ENCODE peak calls at places on chromosomes 11 and 22, in four cellular contexts. One of them, this sample, is unnamed.

GRCh38 chr11:67504023-67504949 is 877 bp downstream of the PITPNM1 start:
- DNase-seq in ecto neural progenitor cell: peak; percentile 69
- DNase-seq in stimulated activated CD4-positive, alpha-beta T cell treated with anti-CD3 and anti-CD28 coated beads, Interleukin-1b, Interleukin-23, amount 100 ng/mL, for 48 hours: no peak
- DNase-seq in GM23248: peak; percentile 67
- DNase-seq in this sample: peak; percentile 54

GRCh38 chr11:122285444-122285843 is 169.4 kb upstream of the BLID start:
- DNase-seq in ecto neural progenitor cell: no peak
- DNase-seq in stimulated activated CD4-positive, alpha-beta T cell treated with anti-CD3 and anti-CD28 coated beads, Interleukin-1b, Interleukin-23, amount 100 ng/mL, for 48 hours: no peak
- DNase-seq in GM23248: no peak
- DNase-seq in this sample: no peak

GRCh38 chr22:41449321-41449720 is 2.7 kb upstream of the TOB2 start:
- DNase-seq in ecto neural progenitor cell: no peak
- DNase-seq in stimulated activated CD4-positive, alpha-beta T cell treated with anti-CD3 and anti-CD28 coated beads, Interleukin-1b, Interleukin-23, amount 100 ng/mL, for 48 hours: no peak
- DNase-seq in GM23248: peak; percentile 32
- DNase-seq in this sample: no peak

GRCh38 chr11:37370817-37371216 is 772.8 kb upstream of the RAG2 start:
- DNase-seq in ecto neural progenitor cell: no peak
- DNase-seq in stimulated activated CD4-positive, alpha-beta T cell treated with anti-CD3 and anti-CD28 coated beads, Interleukin-1b, Interleukin-23, amount 100 ng/mL, for 48 hours: no peak
- DNase-seq in GM23248: no peak
- DNase-seq in this sample: no peak

GRCh38 chr22:19888131-19888746 is 33.6 kb upstream of the GNB1L start:
- DNase-seq in ecto neural progenitor cell: no peak
- DNase-seq in stimulated activated CD4-positive, alpha-beta T cell treated with anti-CD3 and anti-CD28 coated beads, Interleukin-1b, Interleukin-23, amount 100 ng/mL, for 48 hours: no peak
- DNase-seq in GM23248: no peak
- DNase-seq in this sample: no peak

GRCh38 chr22:27507066-27507715 is 294.4 kb downstream of the MN1 start:
- DNase-seq in ecto neural progenitor cell: no peak
- DNase-seq in stimulated activated CD4-positive, alpha-beta T cell treated with anti-CD3 and anti-CD28 coated beads, Interleukin-1b, Interleukin-23, amount 100 ng/mL, for 48 hours: no peak
- DNase-seq in GM23248: peak; percentile 21
- DNase-seq in this sample: no peak

GRCh38 chr11:100188137-100188783 is 498.8 kb upstream of the ARHGAP42 start:
- DNase-seq in ecto neural progenitor cell: no peak
- DNase-seq in stimulated activated CD4-positive, alpha-beta T cell treated with anti-CD3 and anti-CD28 coated beads, Interleukin-1b, Interleukin-23, amount 100 ng/mL, for 48 hours: no peak
- DNase-seq in GM23248: no peak
- DNase-seq in this sample: no peak

GRCh38 chr22:21450320-21450831 is 16.8 kb upstream of the TMEM191C start:
- DNase-seq in ecto neural progenitor cell: no peak
- DNase-seq in stimulated activated CD4-positive, alpha-beta T cell treated with anti-CD3 and anti-CD28 coated beads, Interleukin-1b, Interleukin-23, amount 100 ng/mL, for 48 hours: no peak
- DNase-seq in GM23248: no peak
- DNase-seq in this sample: no peak

GRCh38 chr11:266676-267439 is 11.3 kb upstream of the NLRP6 start:
- DNase-seq in ecto neural progenitor cell: peak; percentile 29
- DNase-seq in stimulated activated CD4-positive, alpha-beta T cell treated with anti-CD3 and anti-CD28 coated beads, Interleukin-1b, Interleukin-23, amount 100 ng/mL, for 48 hours: no peak
- DNase-seq in GM23248: peak; percentile 18
- DNase-seq in this sample: peak; percentile 38

GRCh38 chr22:46088541-46089311 is 61.6 kb upstream of the PPARA start:
- DNase-seq in ecto neural progenitor cell: no peak
- DNase-seq in stimulated activated CD4-positive, alpha-beta T cell treated with anti-CD3 and anti-CD28 coated beads, Interleukin-1b, Interleukin-23, amount 100 ng/mL, for 48 hours: no peak
- DNase-seq in GM23248: peak; percentile 91
- DNase-seq in this sample: no peak

GRCh38 chr11:124402326-124402922 is 3.6 kb upstream of the OR8B3 start:
- DNase-seq in ecto neural progenitor cell: peak; percentile 52
- DNase-seq in stimulated activated CD4-positive, alpha-beta T cell treated with anti-CD3 and anti-CD28 coated beads, Interleukin-1b, Interleukin-23, amount 100 ng/mL, for 48 hours: peak; percentile 69
- DNase-seq in GM23248: peak; percentile 93
- DNase-seq in this sample: peak; percentile 79

GRCh38 chr11:26028294-26028954 is 303.5 kb upstream of the ANO3 start:
- DNase-seq in ecto neural progenitor cell: no peak
- DNase-seq in stimulated activated CD4-positive, alpha-beta T cell treated with anti-CD3 and anti-CD28 coated beads, Interleukin-1b, Interleukin-23, amount 100 ng/mL, for 48 hours: no peak
- DNase-seq in GM23248: peak; percentile 57
- DNase-seq in this sample: no peak

GRCh38 chr11:69912911-69913451 is 93.8 kb upstream of the FGF3 start:
- DNase-seq in ecto neural progenitor cell: peak; percentile 49
- DNase-seq in stimulated activated CD4-positive, alpha-beta T cell treated with anti-CD3 and anti-CD28 coated beads, Interleukin-1b, Interleukin-23, amount 100 ng/mL, for 48 hours: no peak
- DNase-seq in GM23248: peak; percentile 47
- DNase-seq in this sample: peak; percentile 35

GRCh38 chr22:49979587-49980264 is 19.2 kb downstream of the PIM3 start:
- DNase-seq in ecto neural progenitor cell: peak; percentile 49
- DNase-seq in stimulated activated CD4-positive, alpha-beta T cell treated with anti-CD3 and anti-CD28 coated beads, Interleukin-1b, Interleukin-23, amount 100 ng/mL, for 48 hours: peak; percentile 66
- DNase-seq in GM23248: peak; percentile 59
- DNase-seq in this sample: peak; percentile 67

This sample was measured in activated CD8-positive, alpha-beta T cell treated with anti-CD3 and anti-CD28 coated beads for 36 hours.